ENCODE peak calls at places on chromosomes 7 and 10, in six cellular contexts. L is lower lobe of right lung, K is lung, A is esophagus muscularis mucosa, O is DND-41, V is GM10248. D is an unnamed sample.

GRCh38 chr7:30736291-30736690 is 15.6 kb upstream of the INMT start:
- DNase-seq in L (no peak), K (no peak), A (no peak), O (no peak), V (no peak), D (no peak)

GRCh38 chr7:45917658-45918057 is 3.4 kb downstream of the IGFBP3 start:
- DNase-seq in L (peak; percentile 79), K (peak; percentile 77), A (peak; percentile 93), O (peak; percentile 74), V (peak; percentile 82), D (peak; percentile 76)

GRCh38 chr7:50641442-50642405 is 76.5 kb upstream of the DDC start:
- DNase-seq in L (no peak), K (peak; percentile 26), A (no peak), O (no peak), V (no peak), D (no peak)

GRCh38 chr10:712089-712488 is 22.6 kb upstream of the DIP2C start:
- DNase-seq in L (no peak), K (no peak), A (no peak), O (no peak), V (no peak), D (no peak)

GRCh38 chr10:132263866-132264265 is 43.9 kb downstream of the STK32C start:
- DNase-seq in L (no peak), K (no peak), A (no peak), O (no peak), V (no peak), D (no peak)

GRCh38 chr10:15310776-15311175 is 60.3 kb downstream of the FAM171A1 start:
- DNase-seq in L (no peak), K (no peak), A (no peak), O (no peak), V (no peak), D (no peak)

GRCh38 chr7:28718523-28718922 is 239.6 kb downstream of the TRIL start:
- DNase-seq in L (no peak), K (no peak), A (no peak), O (no peak), V (no peak), D (no peak)

GRCh38 chr10:127886371-127887051 is 6.2 kb downstream of the CLRN3 start:
- DNase-seq in L (no peak), K (peak; percentile 19), A (peak; percentile 66), O (no peak), V (no peak), D (no peak)

GRCh38 chr7:102018876-102019275 is 201.4 kb downstream of the CUX1 start:
- DNase-seq in L (no peak), K (no peak), A (no peak), O (no peak), V (no peak), D (no peak)

GRCh38 chr7:82562716-82563404 is 119.3 kb upstream of the CACNA2D1 start:
- DNase-seq in L (no peak), K (no peak), A (no peak), O (no peak), V (no peak), D (peak; percentile 60)

GRCh38 chr7:87505122-87505521 is 29.6 kb upstream of the ABCB4 start:
- DNase-seq in L (no peak), K (no peak), A (no peak), O (no peak), V (no peak), D (no peak)

GRCh38 chr7:87510430-87510875 is 35.0 kb upstream of the ABCB4 start:
- DNase-seq in L (no peak), K (no peak), A (no peak), O (no peak), V (no peak), D (no peak)

GRCh38 chr7:87507446-87507845 is 32.0 kb upstream of the ABCB4 start:
- DNase-seq in L (no peak), K (no peak), A (no peak), O (no peak), V (no peak), D (no peak)

GRCh38 chr7:87505557-87506242 is 30.2 kb upstream of the ABCB4 start:
- DNase-seq in L (no peak), K (no peak), A (no peak), O (no peak), V (no peak), D (no peak)

DNA sequence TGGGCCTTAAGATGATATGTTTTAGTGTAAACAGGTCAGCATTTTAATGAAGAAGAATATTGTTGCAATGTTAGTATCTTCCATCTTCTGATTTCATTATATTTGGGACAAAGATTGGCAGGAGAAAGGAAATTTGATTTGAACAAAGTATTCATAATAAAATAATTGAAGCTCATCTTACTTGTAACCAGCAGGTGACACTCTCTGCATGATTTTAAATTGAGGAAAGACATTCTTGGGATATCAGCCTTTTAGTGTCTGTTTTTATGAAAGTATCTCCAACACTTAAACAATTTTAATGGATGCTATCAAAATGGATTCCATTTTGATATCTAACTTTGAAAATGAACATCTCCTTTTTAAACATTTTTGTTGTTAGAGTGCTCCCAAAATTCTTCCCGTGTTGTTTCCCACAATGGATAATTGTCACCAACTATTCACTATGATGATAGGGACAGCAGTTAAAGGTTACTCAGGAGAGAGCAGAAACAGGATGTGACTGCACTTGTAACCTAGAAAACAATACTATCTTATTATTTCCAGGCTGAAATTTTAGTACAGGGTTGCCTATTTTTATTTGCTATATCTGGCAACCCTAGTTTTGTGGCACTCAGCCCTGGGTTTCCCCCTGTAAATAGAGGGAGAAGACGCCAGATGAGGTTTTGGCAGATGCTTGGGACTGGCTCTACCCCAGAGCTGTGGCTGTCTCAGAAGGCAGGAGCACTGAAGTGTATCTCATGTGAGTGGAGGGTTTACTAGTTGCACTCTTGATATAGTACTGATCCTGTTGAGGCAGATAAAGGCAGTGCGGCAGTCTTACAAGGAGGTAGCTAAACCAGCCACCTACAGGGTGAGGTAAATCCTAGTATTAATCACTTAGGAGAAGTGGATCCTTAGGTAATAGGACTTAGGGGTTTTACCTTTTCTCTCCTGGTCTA is 31.0 kb upstream of the ABCB4 start:
- DNase-seq in L (no peak), K (no peak), A (no peak), O (no peak), V (no peak), D (peak; percentile 19)
- TF ChIP-seq CTCF in L (no peak), K (no peak), A (no peak), O (peak; percentile 32), V (peak; percentile 32), D (peak; percentile 12)

GRCh38 chr10:118626953-118627352 is 31.5 kb upstream of the PRLHR start:
- DNase-seq in L (no peak), K (no peak), A (no peak), O (no peak), V (no peak), D (no peak)

GRCh38 chr10:118628397-118628796 is 32.9 kb upstream of the PRLHR start:
- DNase-seq in L (no peak), K (no peak), A (no peak), O (no peak), V (no peak), D (no peak)

GRCh38 chr10:118625504-118625903 is 30.1 kb upstream of the PRLHR start:
- DNase-seq in L (no peak), K (no peak), A (no peak), O (no peak), V (no peak), D (no peak)

GRCh38 chr10:118624747-118625146 is 29.3 kb upstream of the PRLHR start:
- DNase-seq in L (no peak), K (no peak), A (no peak), O (no peak), V (no peak), D (no peak)

DNA sequence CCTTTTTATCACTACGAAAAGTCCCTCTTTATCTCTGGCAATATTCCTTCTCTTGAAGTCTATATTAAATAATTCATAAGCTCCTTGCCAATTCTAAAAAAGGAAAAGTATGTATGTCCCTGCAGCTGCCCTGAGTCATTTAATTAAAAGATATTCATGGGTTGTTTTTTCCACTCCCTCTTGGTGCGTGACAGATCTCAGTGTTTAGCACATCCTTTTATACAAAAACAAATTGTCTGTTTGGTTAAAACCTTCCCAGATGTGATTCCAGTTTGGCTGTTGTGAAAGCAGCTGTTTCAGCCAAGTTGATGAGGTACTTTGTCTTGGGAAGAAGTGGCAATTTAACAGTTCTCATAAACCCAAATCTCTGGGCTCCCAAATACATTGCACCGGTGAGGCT is 33.8 kb upstream of the PRLHR start:
- DNase-seq in L (no peak), K (no peak), A (no peak), O (no peak), V (no peak), D (peak; percentile 28)
- TF ChIP-seq CTCF in L (no peak), K (no peak), A (no peak), O (no peak), V (no peak), D (no peak)

GRCh38 chr10:110209399-110209925 is 2.1 kb downstream of the MXI1 start:
- DNase-seq in L (peak; percentile 66), K (peak; percentile 43), A (peak; percentile 93), O (peak; percentile 35), V (peak; percentile 49), D (peak; percentile 73)

GRCh38 chr10:110209926-110210662 is 2.7 kb downstream of the MXI1 start:
- DNase-seq in L (peak; percentile 69), K (no peak), A (peak; percentile 92), O (peak; percentile 35), V (peak; percentile 27), D (peak; percentile 44)

GRCh38 chr10:110206988-110207804 is at the start of gene MXI1:
- DNase-seq in L (peak; percentile 82), K (peak; percentile 68), A (peak; percentile 92), O (no peak), V (peak; percentile 77), D (peak; percentile 86)

GRCh38 chr10:110207805-110208613 is 604 bp downstream of the MXI1 start:
- DNase-seq in L (no peak), K (no peak), A (peak; percentile 91), O (peak; percentile 37), V (peak; percentile 54), D (peak; percentile 38)

DNA sequence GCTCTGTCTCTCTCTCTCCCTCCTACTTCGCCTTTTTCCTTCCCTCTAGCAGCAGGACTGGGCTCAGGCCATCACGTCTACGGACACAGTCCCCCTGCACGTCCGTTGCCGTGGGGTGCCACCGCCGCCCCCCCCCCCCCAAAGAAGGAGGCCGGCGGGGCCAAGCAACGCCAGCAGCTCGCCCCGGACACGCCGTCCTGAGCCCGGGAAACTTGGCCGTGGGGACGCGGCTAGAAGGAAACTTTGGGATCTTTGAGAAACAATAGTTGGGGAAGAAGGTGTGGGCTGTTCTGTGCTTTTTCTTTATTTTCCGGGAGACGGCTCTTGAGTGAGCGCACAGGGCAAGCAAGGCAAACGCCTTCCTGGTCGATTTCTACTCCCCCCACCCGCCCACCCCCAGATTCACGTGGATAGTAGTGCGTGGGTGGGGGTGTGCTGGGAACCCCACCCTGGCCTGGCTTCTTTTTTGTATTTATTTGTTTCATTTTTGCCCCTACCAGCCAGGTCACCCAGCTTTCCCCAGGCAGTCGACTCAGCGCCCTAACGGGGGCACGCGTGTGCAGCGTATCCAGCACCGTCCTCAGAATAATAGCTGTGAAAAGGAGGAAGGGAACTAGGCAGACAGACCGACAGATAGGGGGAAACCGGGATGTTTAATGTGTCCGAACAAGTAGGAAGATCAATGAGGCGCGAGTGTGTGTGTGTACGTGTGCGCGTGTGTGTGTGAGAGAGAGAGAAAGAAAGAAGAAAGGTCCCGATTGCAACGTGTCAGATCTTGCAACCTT is 1.4 kb downstream of the MXI1 start:
- DNase-seq in L (no peak), K (no peak), A (peak; percentile 92), O (no peak), V (peak; percentile 51), D (peak; percentile 39)
- TF ChIP-seq CTCF in L (no peak), K (no peak), A (peak; percentile 23), O (no peak), V (peak; percentile 45), D (peak; percentile 2)

DNA sequence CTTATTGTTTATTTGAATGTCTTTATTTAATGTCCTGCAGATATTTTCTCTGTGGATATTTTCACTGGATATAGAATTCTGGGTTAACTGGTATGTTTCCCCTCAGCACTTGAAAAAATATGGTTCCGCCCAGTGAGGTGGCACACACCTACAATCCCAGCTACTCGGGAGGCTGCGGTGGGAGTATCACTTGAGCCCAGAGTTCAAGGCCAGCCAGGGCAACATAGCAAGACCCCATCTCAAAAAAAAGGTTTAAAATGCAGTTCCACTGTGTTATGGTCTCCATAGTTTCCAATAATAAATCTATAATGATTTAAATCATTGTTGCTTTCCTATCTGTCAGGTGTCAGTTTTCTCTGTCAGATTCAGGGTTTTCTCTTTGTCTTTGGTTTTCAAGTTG is 165.5 kb upstream of the STK17A start:
- DNase-seq in L (no peak), K (no peak), A (no peak), O (no peak), V (no peak), D (no peak)
- TF ChIP-seq CTCF in L (no peak), K (no peak), A (no peak), O (no peak), V (no peak), D (no peak)

D was measured in cardiac fibroblast.